ENCODE peak calls at places on chromosomes 7 and 10, in four cellular contexts. L is kidney, I is brain microvascular endothelial cell, C is foreskin fibroblast. F is an unnamed sample.
A peak's percentile ranks its signal among the peaks of the same experiment; 100 is the strongest.

GRCh38 chr7:129949292-129950133 is 3.2 kb downstream of the UBE2H start:
- DNase-seq in L (peak; percentile 68), C (peak; percentile 82), I (peak; percentile 60), F (no peak)

GRCh38 chr10:37734971-37735370 is 122.4 kb downstream of the ZNF248 start:
- DNase-seq in C (peak; percentile 0), I (peak; percentile 1), L (no peak), F (no peak)

GRCh38 chr10:110757563-110757962 is 113.4 kb downstream of the RBM20 start:
- DNase-seq in C (no peak), I (no peak), L (no peak), F (no peak)

GRCh38 chr10:43076876-43077420 is at the start of gene RET:
- DNase-seq in C (no peak), L (no peak), I (no peak), F (no peak)

GRCh38 chr10:60978287-60979115 is 34.5 kb upstream of the RHOBTB1 start:
- DNase-seq in L (no peak), I (peak; percentile 53), C (peak; percentile 48), F (no peak)

GRCh38 chr10:30436200-30436599 is 2.2 kb downstream of the MAP3K8 start:
- DNase-seq in L (no peak), I (peak; percentile 68), C (peak; percentile 41), F (no peak)

GRCh38 chr10:87865201-87866025 is 2.0 kb downstream of the PTEN start:
- DNase-seq in C (no peak), L (no peak), I (no peak), F (no peak)

GRCh38 chr7:151415375-151416112 is 5.7 kb upstream of the WDR86 start:
- DNase-seq in L (no peak), C (peak; percentile 51), I (no peak), F (no peak)

GRCh38 chr7:112080974-112081373 is 125.2 kb downstream of the DOCK4 start:
- DNase-seq in C (no peak), L (no peak), I (peak; percentile 90), F (peak; percentile 58)

GRCh38 chr7:107471292-107472070 is 1.6 kb downstream of the GPR22 start:
- DNase-seq in L (no peak), C (no peak), I (no peak), F (no peak)

GRCh38 chr7:159105845-159106614 is 38.6 kb downstream of the VIPR2 start:
- DNase-seq in I (no peak), L (peak; percentile 22), C (no peak), F (no peak)

GRCh38 chr7:84022686-84023308 is 171.8 kb downstream of the SEMA3A start:
- DNase-seq in L (no peak), C (no peak), I (no peak), F (no peak)

GRCh38 chr7:164882-165660 is 27.3 kb upstream of the FAM20C start:
- DNase-seq in C (no peak), I (no peak), L (peak; percentile 61), F (no peak)

GRCh38 chr7:146115665-146116451 is 743 bp upstream of the CNTNAP2 start:
- DNase-seq in I (peak; percentile 48), L (peak; percentile 84), C (no peak), F (no peak)

GRCh38 chr7:25619963-25620799 is 391.9 kb upstream of the NPVF start:
- DNase-seq in I (no peak), C (no peak), L (peak; percentile 77), F (no peak)

GRCh38 chr7:148037049-148037448 is 553.5 kb upstream of the C7orf33 start:
- DNase-seq in C (no peak), I (no peak), L (no peak), F (no peak)

GRCh38 chr10:132879408-132880147 is 62.8 kb downstream of the CFAP46 start:
- DNase-seq in L (peak; percentile 76), I (no peak), C (peak; percentile 4), F (no peak)
- H3K4me3 ChIP-seq in L (no peak overlapping the region), I (no peak overlapping the region), C (no peak overlapping the region), F (no peak overlapping the region)

GRCh38 chr10:133025558-133026090 is 62.1 kb upstream of the ADGRA1 start:
- DNase-seq in I (no peak), C (no peak), L (peak; percentile 70), F (no peak)
- TF ChIP-seq CTCF in I (no peak), C (no peak), L (no peak), F (no peak)

GRCh38 chr7:52107355-52107754 is 790.7 kb upstream of the COBL start:
- DNase-seq in C (no peak), I (no peak), L (no peak), F (no peak)
- H3K4me3 ChIP-seq in C (no peak overlapping the region), I (no peak overlapping the region), L (no peak overlapping the region), F (no peak overlapping the region)

GRCh38 chr10:64118736-64119135 is 597.5 kb downstream of the REEP3 start:
- DNase-seq in C (no peak), L (no peak), I (no peak), F (no peak)

GRCh38 chr10:64113796-64114195 is 592.6 kb downstream of the REEP3 start:
- DNase-seq in I (no peak), C (no peak), L (no peak), F (no peak)

GRCh38 chr10:64116731-64117130 is 595.5 kb downstream of the REEP3 start:
- DNase-seq in I (no peak), L (no peak), C (no peak), F (no peak)

GRCh38 chr10:64115471-64115870 is 594.3 kb downstream of the REEP3 start:
- DNase-seq in C (no peak), L (no peak), I (peak; percentile 5), F (no peak)

GRCh38 chr10:64115913-64116643 is 594.9 kb downstream of the REEP3 start:
- DNase-seq in L (no peak), C (no peak), I (peak; percentile 28), F (no peak)
- TF ChIP-seq CTCF in L (peak; percentile 35), C (peak; percentile 26), I (peak; percentile 68), F (peak; percentile 59)

DNA sequence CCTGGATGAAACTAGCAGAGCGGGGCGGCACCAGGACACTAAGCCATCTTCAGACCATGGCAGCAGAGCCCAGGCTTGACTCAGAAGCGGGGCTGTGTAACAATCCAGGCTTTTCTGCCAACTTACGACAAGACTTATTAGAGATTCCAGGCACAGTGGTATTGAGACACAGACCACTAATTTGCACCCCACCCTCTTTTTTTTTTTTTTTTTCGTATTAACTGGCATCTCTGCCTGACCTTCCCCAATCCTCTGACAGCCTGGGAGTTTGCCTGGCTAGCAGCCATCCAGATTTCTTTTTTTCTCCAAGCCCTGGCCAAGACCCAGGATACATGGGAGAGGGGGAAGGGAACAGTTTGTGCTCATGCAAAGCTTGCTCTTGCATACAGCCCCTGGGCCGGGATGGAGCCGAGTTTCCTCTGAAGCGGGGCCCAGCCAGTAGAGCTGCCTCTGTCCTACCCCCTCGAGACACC is 182.4 kb downstream of the PLXNA4 start:
- DNase-seq in I (no peak), C (no peak), L (peak; percentile 85), F (no peak)
- H3K4me3 ChIP-seq in I (no peak overlapping the region), C (no peak overlapping the region), L (no peak overlapping the region), F (no peak overlapping the region)

DNA sequence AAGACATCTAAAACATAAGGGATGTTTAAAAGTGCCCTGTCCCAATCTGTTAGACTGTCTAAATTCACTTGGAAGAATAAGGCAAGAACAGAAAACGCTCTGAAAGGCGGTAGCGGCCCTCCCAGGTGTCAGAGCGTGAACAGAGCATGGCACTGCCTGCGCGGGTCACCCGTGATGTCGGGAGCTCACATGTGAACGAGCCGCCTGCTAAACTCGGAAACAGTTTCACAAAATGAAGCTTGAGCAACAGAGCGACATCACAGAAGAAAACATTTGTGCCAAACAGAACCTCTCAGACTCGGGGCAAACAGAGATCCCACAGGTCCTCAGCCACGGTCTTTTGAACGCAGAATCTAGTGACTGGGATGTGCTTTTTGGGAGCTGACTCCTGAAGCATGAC is 12.8 kb downstream of the BRI3 start:
- DNase-seq in L (no peak), I (no peak), C (no peak), F (no peak)
- TF ChIP-seq CTCF in L (no peak), I (no peak), C (no peak), F (no peak)

GRCh38 chr7:149289262-149289661 is 27.3 kb downstream of the ZNF783 start:
- DNase-seq in C (no peak), I (no peak), L (no peak), F (no peak)
- H3K4me3 ChIP-seq in C (no peak overlapping the region), I (no peak overlapping the region), L (no peak overlapping the region), F (no peak overlapping the region)

DNA sequence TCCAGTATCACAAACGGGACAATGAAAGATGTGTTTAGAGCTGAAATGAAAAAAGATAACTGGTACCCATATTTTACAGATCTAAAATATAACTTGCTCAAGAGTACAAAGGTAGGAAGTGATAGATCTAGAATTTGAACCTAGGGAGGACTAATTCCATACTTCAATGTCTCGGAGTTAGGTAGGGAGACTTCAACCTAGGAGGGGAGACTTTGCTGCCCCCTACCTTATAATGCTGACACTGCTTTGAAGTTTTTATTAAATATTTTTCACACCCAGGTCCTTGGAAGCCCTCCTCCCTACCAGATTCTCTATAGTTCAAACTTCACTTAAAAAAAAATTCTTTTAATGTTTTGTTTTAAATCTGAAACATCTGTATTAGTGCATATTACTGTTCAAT is 58.0 kb downstream of the MICU1 start:
- DNase-seq in C (no peak), I (no peak), L (no peak), F (no peak)
- TF ChIP-seq CTCF in C (peak; percentile 9), I (peak; percentile 59), L (peak; percentile 15), F (peak; percentile 52)

GRCh38 chr7:135665072-135665471 is 2.8 kb downstream of the STMP1 start:
- DNase-seq in L (no peak), C (no peak), I (no peak), F (no peak)

GRCh38 chr7:135661311-135662122 is 797 bp upstream of the STMP1 start:
- DNase-seq in I (no peak), C (no peak), L (no peak), F (no peak)

GRCh38 chr7:135662123-135662372 is 266 bp upstream of the STMP1 start:
- DNase-seq in I (no peak), L (no peak), C (no peak), F (no peak)

GRCh38 chr7:135664046-135664589 is 1.8 kb downstream of the STMP1 start:
- DNase-seq in L (no peak), C (no peak), I (no peak), F (no peak)

DNA sequence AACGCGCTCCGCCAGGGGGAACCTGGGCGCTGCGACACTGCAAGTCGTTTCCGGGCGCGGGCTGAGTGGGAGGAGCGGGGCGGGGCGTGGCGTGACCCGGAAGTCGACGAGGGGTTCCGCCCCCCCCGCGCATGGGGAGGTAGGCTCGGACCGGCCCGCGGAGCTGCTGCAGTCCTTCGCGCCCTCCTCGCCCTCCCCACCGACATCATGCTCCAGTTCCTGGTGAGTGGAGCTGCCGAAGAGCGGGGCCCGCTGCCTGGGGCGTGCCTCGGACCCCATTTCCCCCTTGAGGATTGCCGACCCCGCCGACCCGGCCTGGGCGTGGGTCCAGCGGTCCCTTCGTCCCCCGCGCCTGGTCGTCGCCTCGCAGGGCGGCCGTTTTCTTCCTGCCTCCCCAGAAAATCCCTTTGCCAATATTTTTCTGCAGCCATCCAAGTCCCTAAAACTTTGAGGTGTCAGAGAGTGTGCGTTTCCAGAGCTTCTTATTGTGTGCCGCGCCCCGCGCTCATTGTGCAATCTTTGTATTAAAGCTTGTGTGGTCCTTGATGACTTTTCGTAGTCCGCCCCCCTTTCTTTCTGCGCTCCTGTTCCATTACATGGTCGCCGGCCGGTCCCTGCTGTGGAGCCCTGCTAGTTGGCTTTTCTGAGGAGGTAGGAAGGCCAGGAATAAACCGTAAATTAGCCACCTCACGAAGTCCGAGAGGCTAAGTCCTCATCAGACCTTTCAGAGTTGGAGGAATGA is at the start of gene STMP1:
- DNase-seq in C (peak; percentile 94), L (peak; percentile 99), I (peak; percentile 92), F (peak; percentile 87)
- H3K4me3 ChIP-seq in C (peak within 1 kb of the TSS; percentile 90), L (peak within 1 kb of the TSS; percentile 69), I (peak within 1 kb of the TSS; percentile 98), F (peak within 1 kb of the TSS; percentile 76)

GRCh38 chr7:108972009-108972408 is 402.3 kb downstream of the DNAJB9 start:
- DNase-seq in C (no peak), I (no peak), L (no peak), F (no peak)

GRCh38 chr7:108973075-108973474 is 403.4 kb downstream of the DNAJB9 start:
- DNase-seq in L (no peak), C (no peak), I (no peak), F (no peak)
- TF ChIP-seq CTCF in L (no peak), C (no peak), I (no peak), F (no peak)